ENCODE peak calls at places on chromosomes 4 and X, in five cellular contexts. S, V, K, L and O are unnamed samples.

GRCh38 chr4:53962516-53963225 is 101.7 kb downstream of the CHIC2 start:
- DNase-seq in K (peak; percentile 73), S (no peak), V (no peak), L (no peak), O (peak; percentile 94)

GRCh38 chr4:151652841-151653547 is 107.8 kb downstream of the GATB start:
- DNase-seq in S (no peak), K (no peak), V (no peak), L (no peak), O (no peak)

GRCh38 chrX:47643926-47644325 is 6.4 kb downstream of the ELK1 start:
- DNase-seq in S (no peak), V (no peak), L (no peak), K (no peak), O (no peak)

GRCh38 chr4:18209448-18209847 is 187.9 kb upstream of the LCORL start:
- DNase-seq in S (no peak), L (no peak), K (no peak), V (no peak), O (no peak)

GRCh38 chr4:2260336-2261109 is 1.4 kb downstream of the MXD4 start:
- DNase-seq in S (no peak), V (no peak), K (no peak), L (peak; percentile 68), O (no peak)

GRCh38 chr4:169807934-169808333 is 50.2 kb upstream of the HPF1 start:
- DNase-seq in K (no peak), L (no peak), V (no peak), S (no peak), O (no peak)

GRCh38 chr4:148831945-148832344 is 389.7 kb upstream of the NR3C2 start:
- DNase-seq in V (no peak), K (no peak), S (peak; percentile 4), L (no peak), O (peak; percentile 99)

GRCh38 chrX:40299028-40299479 is 201.3 kb upstream of the BCOR start:
- DNase-seq in L (no peak), K (no peak), S (no peak), V (no peak), O (no peak)

GRCh38 chr4:134807231-134807745 is 605.7 kb upstream of the PABPC4L start:
- DNase-seq in V (no peak), S (no peak), L (no peak), K (no peak), O (no peak)

GRCh38 chr4:3021627-3022026 is 52.7 kb downstream of the HTT-AS start:
- DNase-seq in K (no peak), L (peak; percentile 19), V (no peak), S (no peak), O (no peak)

GRCh38 chrX:64204252-64204651 is 1.3 kb downstream of the AMER1 start:
- DNase-seq in V (no peak), S (no peak), L (peak; percentile 79), K (peak; percentile 5), O (no peak)

GRCh38 chr4:184937030-184937710 is 81.1 kb upstream of the HELT start:
- DNase-seq in L (no peak), S (no peak), K (no peak), V (no peak), O (no peak)

GRCh38 chr4:143262838-143263237 is 73.8 kb upstream of the GAB1 start:
- DNase-seq in K (no peak), L (no peak), S (no peak), V (no peak), O (no peak)

GRCh38 chr4:1380368-1381151 is 25.7 kb downstream of the NKX1-1 start:
- DNase-seq in V (no peak), L (peak; percentile 46), K (no peak), S (no peak), O (no peak)

GRCh38 chr4:131091896-131092295 is 1995.9 kb downstream of the C4orf33 start:
- DNase-seq in S (peak; percentile 48), K (no peak), V (no peak), L (no peak), O (peak; percentile 38)

GRCh38 chrX:95718746-95719145 is 965.9 kb upstream of the DIAPH2 start:
- DNase-seq in K (no peak), V (no peak), S (no peak), L (no peak), O (no peak)

GRCh38 chrX:2645563-2645962 is 45.5 kb upstream of the CD99 start:
- DNase-seq in S (no peak), L (no peak), V (no peak), K (no peak), O (no peak)

GRCh38 chrX:2640436-2641150 is 50.5 kb upstream of the CD99 start:
- DNase-seq in V (no peak), K (no peak), S (no peak), L (no peak), O (no peak)

GRCh38 chrX:2638279-2638678 is 52.8 kb upstream of the CD99 start:
- DNase-seq in V (no peak), L (no peak), S (no peak), K (no peak), O (no peak)

GRCh38 chrX:2642791-2643190 is 48.3 kb upstream of the CD99 start:
- DNase-seq in K (no peak), S (no peak), L (no peak), V (no peak), O (no peak)

DNA sequence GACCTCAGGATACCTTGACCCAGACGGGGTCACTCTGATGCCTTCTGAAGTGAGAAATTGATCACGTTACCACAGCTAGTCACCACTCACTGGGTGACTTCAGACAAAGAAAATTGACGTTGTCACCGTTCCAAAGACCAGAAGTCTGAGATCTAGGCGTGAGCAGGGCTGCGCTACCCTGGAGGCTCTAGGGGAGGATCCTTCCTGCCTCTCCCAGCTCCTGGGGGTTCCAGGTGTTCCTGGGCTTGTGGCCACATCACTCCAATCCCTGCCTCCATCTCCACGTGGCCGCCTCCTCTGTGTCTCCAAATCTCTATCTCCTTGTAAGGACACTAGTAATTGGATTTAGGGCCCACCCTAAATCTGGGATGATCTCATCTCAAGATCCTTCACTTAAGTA is 48.9 kb upstream of the CD99 start:
- DNase-seq in L (no peak), V (no peak), K (no peak), S (no peak), O (no peak)
- H3K36me3 ChIP-seq in L (peaks cover 14% of the 10 kb centered on the region), V (peaks cover 60% of the 10 kb centered on the region), K (peaks cover 10% of the 10 kb centered on the region), S (no peaks in the 10 kb centered on the region), O (no peaks in the 10 kb centered on the region)

GRCh38 chr4:41362647-41363383 is 106.1 kb downstream of the UCHL1 start:
- DNase-seq in L (no peak), K (peak; percentile 62), S (no peak), V (no peak), O (no peak)

GRCh38 chr4:41363384-41363981 is 106.8 kb downstream of the UCHL1 start:
- DNase-seq in K (peak; percentile 72), L (peak; percentile 75), S (no peak), V (no peak), O (peak; percentile 64)

GRCh38 chr4:41360214-41360910 is 103.6 kb downstream of the UCHL1 start:
- DNase-seq in K (peak; percentile 78), V (no peak), L (peak; percentile 88), S (no peak), O (no peak)

GRCh38 chr4:41360911-41361830 is 104.4 kb downstream of the UCHL1 start:
- DNase-seq in L (peak; percentile 80), S (no peak), V (no peak), K (peak; percentile 52), O (peak; percentile 25)

GRCh38 chr4:41361831-41362646 is 105.3 kb downstream of the UCHL1 start:
- DNase-seq in L (no peak), K (no peak), S (no peak), V (no peak), O (no peak)
- H3K4me3 ChIP-seq in L (peak overlapping the region; percentile 90), K (peak overlapping the region; percentile 67), S (no peak overlapping the region), V (peak overlapping the region; percentile 76), O (peak overlapping the region; percentile 59)

DNA sequence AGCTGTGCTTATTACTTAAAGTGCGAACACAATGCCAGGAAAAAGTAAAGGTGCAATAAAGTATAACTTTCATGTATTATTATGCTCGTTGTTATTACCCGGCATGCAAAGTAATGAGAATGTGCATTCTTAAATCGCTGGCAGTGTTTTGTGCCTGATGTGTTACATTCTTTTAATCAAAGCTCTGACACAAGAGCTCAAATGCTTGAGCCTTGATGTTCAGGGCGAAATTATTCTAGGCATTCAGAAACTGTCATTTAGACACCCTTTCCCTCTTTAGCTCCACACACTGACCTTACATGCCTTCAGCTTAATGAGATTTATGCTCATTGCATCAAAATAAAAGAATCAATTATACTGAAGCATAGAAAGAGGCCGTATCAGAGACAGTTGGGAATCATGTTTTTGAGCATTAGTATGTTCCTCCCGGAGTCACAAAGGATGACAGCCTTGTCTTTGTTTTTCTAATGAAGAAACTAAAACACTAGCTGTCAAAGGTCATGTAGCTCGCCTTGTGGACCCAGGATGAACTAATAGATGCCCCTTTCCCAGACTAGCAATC is 56.7 kb downstream of the FAM114A1 start:
- DNase-seq in S (no peak), K (no peak), V (no peak), L (no peak), O (no peak)
- H3K36me3 ChIP-seq in S (peaks cover 2% of the 10 kb centered on the region), K (peaks cover 2% of the 10 kb centered on the region), V (peaks cover 100% of the 10 kb centered on the region), L (peaks cover 87% of the 10 kb centered on the region), O (peaks cover 12% of the 10 kb centered on the region)

GRCh38 chr4:11426716-11427115 is 2.0 kb downstream of the HS3ST1 start:
- DNase-seq in K (no peak), L (no peak), S (no peak), V (no peak), O (peak; percentile 40)
- H3K4me3 ChIP-seq in K (no peak overlapping the region), L (peak overlapping the region; percentile 53), S (peak overlapping the region; percentile 91), V (peak overlapping the region; percentile 86), O (peak overlapping the region; percentile 67)

GRCh38 chr4:88742561-88742960 is 44.9 kb upstream of the NAP1L5 start:
- DNase-seq in K (no peak), S (no peak), V (no peak), L (no peak), O (no peak)
- H3K36me3 ChIP-seq in K (no peaks in the 10 kb centered on the region), S (no peaks in the 10 kb centered on the region), V (peaks cover 42% of the 10 kb centered on the region), L (peaks cover 51% of the 10 kb centered on the region), O (peaks cover 6% of the 10 kb centered on the region)